ENCODE peak calls at places on chromosomes 3 and 15, in four cellular contexts. One of them, this sample, is unnamed.

GRCh38 chr15:53072077-53072476 is 281.9 kb upstream of the ONECUT1 start:
- DNase-seq in RWPE2: peak; percentile 95
- DNase-seq in tibial artery: no peak
- DNase-seq in ovary: no peak
- DNase-seq in this sample: no peak

GRCh38 chr15:89761929-89762328 is 10.9 kb upstream of the MESP1 start:
- DNase-seq in ovary: no peak
- DNase-seq in tibial artery: no peak
- DNase-seq in RWPE2: no peak
- DNase-seq in this sample: peak; percentile 11

GRCh38 chr3:127124135-127124534 is 68.8 kb upstream of the PRR23E start:
- DNase-seq in RWPE2: no peak
- DNase-seq in ovary: no peak
- DNase-seq in tibial artery: no peak
- DNase-seq in this sample: no peak

GRCh38 chr3:132405188-132405587 is 12.1 kb upstream of the DNAJC13 start:
- DNase-seq in ovary: no peak
- DNase-seq in RWPE2: no peak
- DNase-seq in tibial artery: no peak
- DNase-seq in this sample: no peak

GRCh38 chr3:45381168-45381852 is 7.1 kb upstream of the LARS2 start:
- DNase-seq in tibial artery: no peak
- DNase-seq in RWPE2: no peak
- DNase-seq in ovary: no peak
- DNase-seq in this sample: no peak

GRCh38 chr3:184323696-184324095 is 9.3 kb downstream of the EIF4G1 start:
- DNase-seq in tibial artery: peak; percentile 60
- DNase-seq in ovary: no peak
- DNase-seq in RWPE2: no peak
- DNase-seq in this sample: no peak

GRCh38 chr15:52746162-52746721 is 43.9 kb downstream of the ONECUT1 start:
- DNase-seq in tibial artery: no peak
- DNase-seq in ovary: no peak
- DNase-seq in RWPE2: no peak
- DNase-seq in this sample: no peak

GRCh38 chr3:170864525-170865208 is 5.3 kb downstream of the RPL22L1 start:
- DNase-seq in RWPE2: no peak
- DNase-seq in ovary: no peak
- DNase-seq in tibial artery: no peak
- DNase-seq in this sample: no peak

GRCh38 chr3:191068946-191069813 is 129.9 kb upstream of the OSTN start:
- DNase-seq in ovary: no peak
- DNase-seq in tibial artery: no peak
- DNase-seq in RWPE2: no peak
- DNase-seq in this sample: no peak

GRCh38 chr15:64476550-64476949 is 16.2 kb downstream of the ZNF609 start:
- DNase-seq in tibial artery: no peak
- DNase-seq in ovary: no peak
- DNase-seq in RWPE2: no peak
- DNase-seq in this sample: no peak

GRCh38 chr3:142896201-142896755 is 7.4 kb upstream of the PCOLCE2 start:
- DNase-seq in tibial artery: no peak
- DNase-seq in ovary: no peak
- DNase-seq in RWPE2: no peak
- DNase-seq in this sample: no peak

GRCh38 chr3:45409921-45410320 is 21.5 kb downstream of the LARS2 start:
- DNase-seq in tibial artery: peak; percentile 25
- DNase-seq in ovary: peak; percentile 69
- DNase-seq in RWPE2: no peak
- DNase-seq in this sample: no peak

GRCh38 chr15:38299216-38299615 is 46.6 kb downstream of the SPRED1 start:
- DNase-seq in tibial artery: no peak
- DNase-seq in RWPE2: no peak
- DNase-seq in ovary: no peak
- DNase-seq in this sample: no peak

GRCh38 chr3:108036401-108036800 is 54.4 kb downstream of the CD47 start:
- DNase-seq in tibial artery: no peak
- DNase-seq in ovary: no peak
- DNase-seq in RWPE2: no peak
- DNase-seq in this sample: no peak

GRCh38 chr15:64443747-64444621 is 16.4 kb upstream of the ZNF609 start:
- DNase-seq in RWPE2: no peak
- DNase-seq in ovary: no peak
- DNase-seq in tibial artery: no peak
- DNase-seq in this sample: no peak

GRCh38 chr3:13420051-13420816 is at the start of gene NUP210:
- DNase-seq in tibial artery: no peak
- DNase-seq in RWPE2: no peak
- DNase-seq in ovary: no peak
- DNase-seq in this sample: peak; percentile 70

GRCh38 chr3:13016083-13016725 is 57.0 kb downstream of the IQSEC1 start:
- DNase-seq in ovary: no peak
- DNase-seq in RWPE2: no peak
- DNase-seq in tibial artery: peak; percentile 71
- DNase-seq in this sample: peak; percentile 79

GRCh38 chr3:184564685-184565385 is 3.2 kb downstream of the EPHB3 start:
- DNase-seq in tibial artery: no peak
- DNase-seq in ovary: peak; percentile 7
- DNase-seq in RWPE2: no peak
- DNase-seq in this sample: no peak

GRCh38 chr15:98956796-98957553 is 50.6 kb downstream of the PGPEP1L start:
- DNase-seq in RWPE2: no peak
- DNase-seq in ovary: no peak
- DNase-seq in tibial artery: no peak
- DNase-seq in this sample: no peak

GRCh38 chr3:156161172-156161571 is 40.8 kb downstream of the KCNAB1 start:
- DNase-seq in RWPE2: no peak
- DNase-seq in ovary: no peak
- DNase-seq in tibial artery: no peak
- DNase-seq in this sample: no peak

GRCh38 chr15:59812889-59813288 is 123.8 kb upstream of the BNIP2 start:
- DNase-seq in ovary: no peak
- DNase-seq in RWPE2: no peak
- DNase-seq in tibial artery: no peak
- DNase-seq in this sample: no peak

GRCh38 chr3:43695443-43695842 is 4.7 kb downstream of the ABHD5 start:
- DNase-seq in tibial artery: no peak
- DNase-seq in ovary: no peak
- DNase-seq in RWPE2: no peak
- DNase-seq in this sample: no peak

GRCh38 chr3:131535596-131535995 is 32.8 kb upstream of the MRPL3 start:
- DNase-seq in ovary: no peak
- DNase-seq in tibial artery: no peak
- DNase-seq in RWPE2: no peak
- DNase-seq in this sample: no peak

GRCh38 chr3:132256984-132257383 is 60.2 kb upstream of the ACP3 start:
- DNase-seq in tibial artery: no peak
- DNase-seq in RWPE2: no peak
- DNase-seq in ovary: peak; percentile 30
- DNase-seq in this sample: no peak

GRCh38 chr3:158728851-158729250 is 3.4 kb downstream of the RARRES1 start:
- DNase-seq in tibial artery: no peak
- DNase-seq in ovary: no peak
- DNase-seq in RWPE2: no peak
- DNase-seq in this sample: no peak

GRCh38 chr3:160707187-160707789 is 30.3 kb downstream of the ARL14 start:
- DNase-seq in RWPE2: no peak
- DNase-seq in tibial artery: no peak
- DNase-seq in ovary: no peak
- DNase-seq in this sample: no peak

GRCh38 chr15:51403072-51403878 is 61.8 kb downstream of the GLDN start:
- DNase-seq in ovary: no peak
- DNase-seq in RWPE2: no peak
- DNase-seq in tibial artery: no peak
- DNase-seq in this sample: no peak

GRCh38 chr3:72171461-72171860 is 386.5 kb upstream of the PROK2 start:
- DNase-seq in tibial artery: peak; percentile 44
- DNase-seq in ovary: no peak
- DNase-seq in RWPE2: no peak
- DNase-seq in this sample: no peak

GRCh38 chr15:37016287-37016686 is 84.1 kb downstream of the MEIS2 start:
- DNase-seq in tibial artery: no peak
- DNase-seq in RWPE2: no peak
- DNase-seq in ovary: peak; percentile 66
- DNase-seq in this sample: no peak
- H3K27ac ChIP-seq in tibial artery: peak overlapping the region; percentile 67
- H3K27ac ChIP-seq in RWPE2: no peak overlapping the region
- H3K27ac ChIP-seq in ovary: peak overlapping the region; percentile 74
- H3K27ac ChIP-seq in this sample: no peak overlapping the region

DNA sequence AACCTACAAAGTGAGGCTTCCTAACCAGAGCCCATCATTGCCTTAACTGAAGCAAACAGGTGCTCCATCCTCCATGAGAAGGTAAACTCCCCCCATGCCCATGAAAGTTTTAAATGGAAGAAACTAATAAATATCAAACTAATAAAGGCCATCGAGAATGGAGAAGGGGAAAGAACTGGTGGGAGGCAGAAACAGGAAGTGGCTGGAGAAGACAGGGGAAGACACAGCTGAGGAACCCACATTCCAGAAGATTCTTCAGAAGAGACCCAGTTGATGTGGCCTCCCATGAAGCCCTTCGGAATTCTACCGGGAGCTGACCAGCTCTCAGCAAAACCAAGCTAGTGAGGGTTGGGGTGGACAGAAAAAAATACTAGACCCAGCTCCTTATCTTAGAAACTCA is 41.7 kb downstream of the SH3BP5 start:
- DNase-seq in tibial artery: no peak
- DNase-seq in RWPE2: no peak
- DNase-seq in ovary: no peak
- DNase-seq in this sample: no peak
- H3K4me1 ChIP-seq in tibial artery: peaks cover 26% of the 10 kb centered on the region
- H3K4me1 ChIP-seq in RWPE2: no peaks in the 10 kb centered on the region
- H3K4me1 ChIP-seq in ovary: peaks cover 22% of the 10 kb centered on the region
- H3K4me1 ChIP-seq in this sample: peaks cover 86% of the 10 kb centered on the region

GRCh38 chr15:85582076-85582718 is 201.8 kb downstream of the AKAP13 start:
- DNase-seq in tibial artery: peak; percentile 60
- DNase-seq in ovary: no peak
- DNase-seq in RWPE2: no peak
- DNase-seq in this sample: no peak
- H3K4me3 ChIP-seq in tibial artery: peak overlapping the region; percentile 37
- H3K4me3 ChIP-seq in ovary: peak overlapping the region; percentile 30
- H3K4me3 ChIP-seq in RWPE2: no peak overlapping the region
- H3K4me3 ChIP-seq in this sample: peak overlapping the region; percentile 57

DNA sequence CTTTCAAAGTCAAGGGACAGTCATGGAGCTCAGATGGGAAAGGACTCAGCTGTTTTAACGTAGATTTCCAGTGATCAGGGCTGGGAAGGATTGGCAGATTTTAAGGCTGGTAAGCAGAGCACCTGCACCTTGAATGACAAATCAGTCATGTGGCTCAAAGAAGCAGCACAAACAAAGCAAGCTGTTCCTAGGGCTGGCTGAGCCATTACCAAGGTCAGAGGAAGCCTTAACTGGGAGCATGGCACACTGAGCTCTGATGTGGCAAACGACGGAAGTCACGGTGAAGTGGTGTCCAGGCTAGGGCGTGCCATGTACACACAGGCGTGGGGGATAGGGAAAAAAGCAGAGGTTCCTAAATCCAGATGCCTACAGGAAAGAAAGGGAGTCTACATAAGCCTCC is 84.6 kb upstream of the PFN2 start:
- DNase-seq in RWPE2: no peak
- DNase-seq in ovary: no peak
- DNase-seq in tibial artery: no peak
- DNase-seq in this sample: no peak
- H3K27ac ChIP-seq in RWPE2: no peak overlapping the region
- H3K27ac ChIP-seq in ovary: no peak overlapping the region
- H3K27ac ChIP-seq in tibial artery: no peak overlapping the region
- H3K27ac ChIP-seq in this sample: no peak overlapping the region

GRCh38 chr3:46933261-46933660 is 43.3 kb downstream of the CCDC12 start:
- DNase-seq in tibial artery: no peak
- DNase-seq in RWPE2: no peak
- DNase-seq in ovary: no peak
- DNase-seq in this sample: peak; percentile 14

GRCh38 chr3:46935989-46936620 is 40.4 kb downstream of the CCDC12 start:
- DNase-seq in ovary: no peak
- DNase-seq in tibial artery: peak; percentile 15
- DNase-seq in RWPE2: no peak
- DNase-seq in this sample: peak; percentile 49

GRCh38 chr3:46934067-46934466 is 42.5 kb downstream of the CCDC12 start:
- DNase-seq in tibial artery: no peak
- DNase-seq in ovary: no peak
- DNase-seq in RWPE2: no peak
- DNase-seq in this sample: peak; percentile 48

GRCh38 chr3:46935168-46935858 is 41.2 kb downstream of the CCDC12 start:
- DNase-seq in tibial artery: peak; percentile 94
- DNase-seq in RWPE2: peak; percentile 86
- DNase-seq in ovary: peak; percentile 86
- DNase-seq in this sample: peak; percentile 76

DNA sequence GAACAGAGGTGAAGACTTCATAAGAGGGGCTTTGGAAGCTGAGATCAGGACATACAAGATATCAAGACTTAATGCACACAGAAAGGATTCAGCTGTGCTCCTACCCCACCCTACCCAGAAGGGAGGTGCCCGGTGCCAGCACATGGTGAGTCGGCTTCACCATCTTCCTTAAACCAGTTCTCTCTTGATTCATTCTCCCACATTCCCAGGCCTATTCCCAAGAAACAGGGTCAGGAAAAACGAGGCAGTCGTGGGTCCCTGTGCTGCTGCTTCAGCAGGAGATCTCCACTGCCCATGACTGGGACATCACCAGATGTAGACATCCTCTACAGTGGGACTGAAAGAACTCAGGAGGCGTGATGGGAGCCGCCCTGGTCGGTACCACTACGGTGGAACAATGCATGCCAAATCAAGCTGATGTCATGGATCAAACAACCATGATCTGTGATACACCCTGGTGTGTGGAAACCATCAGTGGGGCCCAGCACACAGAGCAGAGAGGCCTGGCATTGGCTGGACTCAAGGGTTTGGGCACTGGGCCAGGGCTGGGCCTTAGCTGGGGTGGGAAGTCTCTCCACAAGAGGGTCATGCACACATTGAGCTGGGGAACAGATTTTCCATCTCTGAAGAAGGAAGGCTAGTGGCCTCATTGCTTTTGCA is 41.9 kb downstream of the CCDC12 start:
- DNase-seq in tibial artery: no peak
- DNase-seq in RWPE2: no peak
- DNase-seq in ovary: peak; percentile 42
- DNase-seq in this sample: peak; percentile 68
- H3K4me1 ChIP-seq in tibial artery: peaks cover 76% of the 10 kb centered on the region
- H3K4me1 ChIP-seq in RWPE2: peaks cover 49% of the 10 kb centered on the region
- H3K4me1 ChIP-seq in ovary: peaks cover 48% of the 10 kb centered on the region
- H3K4me1 ChIP-seq in this sample: peaks cover 91% of the 10 kb centered on the region

GRCh38 chr3:194768586-194768985 is 82.9 kb downstream of the FAM43A start:
- DNase-seq in ovary: no peak
- DNase-seq in tibial artery: no peak
- DNase-seq in RWPE2: no peak
- DNase-seq in this sample: no peak
- H3K4me3 ChIP-seq in ovary: peak overlapping the region; percentile 5
- H3K4me3 ChIP-seq in tibial artery: peak overlapping the region; percentile 30
- H3K4me3 ChIP-seq in RWPE2: no peak overlapping the region
- H3K4me3 ChIP-seq in this sample: peak overlapping the region; percentile 48